ENCODE peak calls at places on chromosomes 11 and 22, in four cellular contexts. I, G, F and Z are unnamed samples.

GRCh38 chr11:100010393-100010792 is 676.7 kb upstream of the ARHGAP42 start:
- DNase-seq in I (no peak), F (no peak), G (no peak), Z (no peak)

GRCh38 chr11:45834298-45834756 is 12.9 kb upstream of the CRY2 start:
- DNase-seq in I (no peak), F (no peak), G (no peak), Z (no peak)

GRCh38 chr22:49763696-49764095 is 64.0 kb downstream of the BRD1 start:
- DNase-seq in G (no peak), I (no peak), F (peak; percentile 54), Z (no peak)

GRCh38 chr11:64150481-64151239 is 15.3 kb downstream of the MACROD1 start:
- DNase-seq in F (no peak), I (no peak), G (no peak), Z (no peak)

GRCh38 chr11:48165426-48165825 is 51.2 kb upstream of the OR4B1 start:
- DNase-seq in F (no peak), I (no peak), G (no peak), Z (no peak)

GRCh38 chr22:18063311-18063710 is 14.5 kb upstream of the PEX26 start:
- DNase-seq in F (no peak), I (peak; percentile 57), G (no peak), Z (no peak)

GRCh38 chr11:75351541-75352416 is at the start of gene ARRB1:
- DNase-seq in F (peak; percentile 89), I (peak; percentile 85), G (peak; percentile 61), Z (no peak)

GRCh38 chr22:19449422-19449767 is 1.9 kb upstream of the C22orf39 start:
- DNase-seq in F (no peak), G (no peak), I (no peak), Z (no peak)

GRCh38 chr11:71452354-71453020 is 516 bp upstream of the NADSYN1 start:
- DNase-seq in I (peak; percentile 2), G (peak; percentile 65), F (peak; percentile 83), Z (no peak)

GRCh38 chr11:33160147-33160546 is 1.1 kb downstream of the CSTF3 start:
- DNase-seq in F (no peak), G (peak; percentile 60), I (peak; percentile 68), Z (no peak)

GRCh38 chr11:118572914-118573550 is 823 bp downstream of the ARCN1 start:
- DNase-seq in G (peak; percentile 33), F (no peak), I (peak; percentile 58), Z (no peak)

DNA sequence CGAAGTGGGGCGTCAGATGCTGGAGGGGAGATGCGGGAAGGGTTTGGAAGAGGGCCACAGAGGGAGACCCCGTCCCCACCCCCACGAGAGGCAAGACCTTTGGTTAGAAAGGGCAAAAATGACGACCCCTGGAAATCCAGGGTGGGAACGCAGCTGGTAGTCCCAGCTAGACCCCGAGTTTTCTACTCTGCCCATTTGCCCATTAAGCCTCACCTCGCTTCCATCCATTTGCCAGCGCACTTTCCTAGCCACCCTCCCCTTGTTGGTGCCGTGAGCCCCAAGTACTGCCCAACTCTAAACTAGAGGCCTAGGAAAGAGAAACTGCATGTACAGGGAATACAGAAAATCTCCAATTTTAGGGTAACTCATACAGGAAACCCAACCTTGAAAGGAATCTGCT is 370 bp downstream of the DDX25 start:
- DNase-seq in G (no peak), F (no peak), I (no peak), Z (no peak)
- H3K4me3 ChIP-seq in G (no peak overlapping the region), F (no peak overlapping the region), I (no peak overlapping the region), Z (peak overlapping the region; percentile 70)

GRCh38 chr11:105610796-105611361 is 1.0 kb downstream of the GRIA4 start:
- DNase-seq in I (peak; percentile 40), F (no peak), G (no peak), Z (no peak)
- H3K4me3 ChIP-seq in I (peak overlapping the region; percentile 72), F (peak overlapping the region; percentile 44), G (peak overlapping the region; percentile 53), Z (peak overlapping the region; percentile 54)

GRCh38 chr11:95242202-95242989 is 11.4 kb upstream of the SESN3 start:
- DNase-seq in F (no peak), I (no peak), G (no peak), Z (no peak)
- H3K4me3 ChIP-seq in F (peak overlapping the region; percentile 56), I (peak overlapping the region; percentile 63), G (peak overlapping the region; percentile 18), Z (no peak overlapping the region)

GRCh38 chr11:31809857-31810778 is 1.0 kb downstream of the PAX6 start:
- DNase-seq in I (peak; percentile 63), G (peak; percentile 32), F (peak; percentile 75), Z (no peak)

GRCh38 chr11:31807791-31808074 is 3.4 kb downstream of the PAX6 start:
- DNase-seq in I (no peak), G (no peak), F (no peak), Z (no peak)

GRCh38 chr11:31808268-31808667 is 2.9 kb downstream of the PAX6 start:
- DNase-seq in F (no peak), I (no peak), G (no peak), Z (no peak)

GRCh38 chr11:31809543-31809856 is 1.6 kb downstream of the PAX6 start:
- DNase-seq in F (no peak), I (no peak), G (no peak), Z (no peak)

GRCh38 chr11:31808721-31809542 is 2.2 kb downstream of the PAX6 start:
- DNase-seq in F (no peak), I (no peak), G (no peak), Z (no peak)
- H3K4me3 ChIP-seq in F (no peak overlapping the region), I (no peak overlapping the region), G (peak overlapping the region; percentile 53), Z (no peak overlapping the region)

DNA sequence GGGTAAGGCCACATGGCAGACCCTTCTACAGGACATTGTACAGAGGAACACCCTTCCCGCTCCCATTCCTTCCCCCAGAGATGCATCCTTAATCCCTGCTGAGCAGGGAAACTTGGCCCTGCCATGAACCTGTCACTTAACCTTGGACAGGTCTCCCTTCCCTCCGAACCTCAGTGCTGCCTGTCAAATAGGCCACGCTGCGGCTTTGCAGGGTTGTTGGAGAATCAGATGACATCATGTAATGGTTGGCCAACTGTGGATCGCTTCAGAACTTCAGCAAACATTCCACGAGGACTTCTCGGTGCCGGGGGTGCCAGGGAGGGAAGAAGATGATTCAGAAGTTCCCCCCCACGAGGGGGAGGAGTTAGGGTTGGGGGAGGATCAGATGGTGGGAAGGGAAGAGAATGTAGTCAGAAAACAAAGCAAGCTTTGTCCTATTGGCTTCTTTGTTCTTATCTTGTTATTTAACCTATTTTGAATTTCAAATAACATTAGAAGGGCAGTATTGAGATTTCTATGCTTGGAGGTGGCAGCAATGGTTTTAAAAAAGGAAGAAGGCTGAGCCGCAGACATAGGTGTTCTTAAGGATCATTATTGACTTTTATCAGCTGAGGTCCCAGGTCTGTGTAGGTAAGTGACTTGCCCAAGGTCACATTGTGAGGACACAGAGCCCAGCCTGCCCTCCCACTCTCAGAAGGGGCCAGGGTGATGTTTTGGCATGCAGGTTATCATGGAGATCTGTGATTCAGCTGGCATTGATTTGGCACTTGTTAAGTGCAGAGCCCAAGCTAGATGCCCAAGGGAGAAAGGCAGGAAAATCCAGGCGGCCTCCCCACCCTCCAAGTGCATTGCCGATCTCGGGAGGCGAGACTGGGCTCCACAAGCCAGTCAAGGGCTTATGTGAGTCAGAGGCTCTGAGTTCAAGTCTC is 3.1 kb downstream of the CDC42EP1 start:
- DNase-seq in F (peak; percentile 89), G (peak; percentile 91), I (peak; percentile 96), Z (peak; percentile 86)
- H3K4me3 ChIP-seq in F (peak overlapping the region; percentile 34), G (peak overlapping the region; percentile 94), I (peak overlapping the region; percentile 97), Z (peak overlapping the region; percentile 17)

GRCh38 chr11:128482092-128482491 is 105.3 kb downstream of the ETS1 start:
- DNase-seq in G (no peak), F (no peak), I (no peak), Z (no peak)

GRCh38 chr11:128481135-128481534 is 106.2 kb downstream of the ETS1 start:
- DNase-seq in F (no peak), G (peak; percentile 97), I (peak; percentile 94), Z (peak; percentile 82)

GRCh38 chr11:128484172-128484571 is 103.2 kb downstream of the ETS1 start:
- DNase-seq in G (no peak), I (no peak), F (no peak), Z (no peak)

GRCh38 chr11:128483211-128483788 is 104.1 kb downstream of the ETS1 start:
- DNase-seq in G (no peak), F (no peak), I (no peak), Z (no peak)

GRCh38 chr11:128482512-128483191 is 104.7 kb downstream of the ETS1 start:
- DNase-seq in G (peak; percentile 80), F (peak; percentile 61), I (peak; percentile 66), Z (peak; percentile 80)
- H3K4me3 ChIP-seq in G (peak overlapping the region; percentile 23), F (no peak overlapping the region), I (peak overlapping the region; percentile 17), Z (no peak overlapping the region)

GRCh38 chr11:849951-850776 is 7.5 kb downstream of the TSPAN4 start:
- DNase-seq in G (no peak), F (no peak), I (peak; percentile 50), Z (no peak)

GRCh38 chr11:846496-847098 is 3.9 kb downstream of the TSPAN4 start:
- DNase-seq in F (no peak), G (no peak), I (peak; percentile 58), Z (no peak)

GRCh38 chr11:848988-849824 is 6.6 kb downstream of the TSPAN4 start:
- DNase-seq in I (peak; percentile 73), F (no peak), G (no peak), Z (no peak)

GRCh38 chr11:847876-848275 is 5.2 kb downstream of the TSPAN4 start:
- DNase-seq in G (no peak), F (no peak), I (no peak), Z (no peak)

GRCh38 chr11:848380-848931 is 5.8 kb downstream of the TSPAN4 start:
- DNase-seq in G (no peak), F (no peak), I (peak; percentile 64), Z (no peak)
- H3K4me3 ChIP-seq in G (peak overlapping the region; percentile 10), F (no peak overlapping the region), I (no peak overlapping the region), Z (no peak overlapping the region)

GRCh38 chr11:57347336-57347735 is 9.2 kb downstream of the P2RX3 start:
- DNase-seq in I (no peak), F (no peak), G (no peak), Z (no peak)

GRCh38 chr11:57348636-57349323 is 10.6 kb downstream of the P2RX3 start:
- DNase-seq in I (no peak), F (no peak), G (no peak), Z (no peak)

GRCh38 chr11:57348052-57348451 is 9.9 kb downstream of the P2RX3 start:
- DNase-seq in I (no peak), G (no peak), F (no peak), Z (no peak)

GRCh38 chr11:57353024-57353423 is 14.9 kb downstream of the P2RX3 start:
- DNase-seq in G (no peak), F (no peak), I (no peak), Z (no peak)

DNA sequence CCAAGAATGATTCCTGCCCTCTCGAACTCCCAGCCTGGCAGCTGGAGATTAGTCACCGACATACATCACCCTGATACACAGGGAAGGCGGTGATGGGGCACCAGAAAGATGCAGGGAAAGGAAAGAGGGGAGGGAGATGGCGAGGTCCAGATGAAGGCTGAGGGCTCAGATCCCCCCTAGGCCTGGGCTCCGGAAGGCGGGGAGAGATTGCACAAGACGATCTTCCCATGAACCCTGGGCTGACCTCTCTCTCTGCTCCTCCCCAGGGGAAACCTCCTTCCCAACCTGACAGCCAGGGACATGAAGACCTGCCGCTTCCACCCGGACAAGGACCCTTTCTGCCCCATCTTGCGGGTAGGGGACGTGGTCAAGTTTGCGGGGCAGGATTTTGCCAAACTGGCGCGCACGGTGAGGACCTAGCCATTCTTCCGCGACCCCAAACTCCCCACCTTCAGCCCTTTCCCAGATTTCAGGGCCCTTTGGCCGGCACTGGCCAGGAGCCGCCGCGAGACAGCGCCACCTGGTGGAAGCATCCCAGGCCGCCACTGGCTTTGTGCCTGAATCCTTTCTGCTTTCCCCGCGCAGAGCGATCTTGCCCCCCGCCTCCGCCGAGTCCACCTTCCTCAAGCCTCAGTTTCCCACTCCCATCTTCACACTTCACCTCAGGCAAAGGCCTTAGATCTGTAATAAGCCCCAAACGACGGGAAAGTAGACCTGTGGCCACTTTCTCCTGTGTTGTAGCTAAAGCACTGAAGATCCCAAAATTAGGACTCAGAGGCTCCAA is 11.5 kb downstream of the P2RX3 start:
- DNase-seq in G (peak; percentile 44), I (peak; percentile 70), F (peak; percentile 82), Z (no peak)
- H3K4me3 ChIP-seq in G (no peak overlapping the region), I (no peak overlapping the region), F (no peak overlapping the region), Z (no peak overlapping the region)

GRCh38 chr11:76668362-76669155 is 2.0 kb downstream of the LRRC32 start:
- DNase-seq in G (no peak), I (no peak), F (peak; percentile 70), Z (no peak)
- H3K4me3 ChIP-seq in G (peak overlapping the region; percentile 68), I (peak overlapping the region; percentile 85), F (peak overlapping the region; percentile 71), Z (no peak overlapping the region)